ENCODE peak calls at places on chromosomes 3 and 15, in eight cellular contexts. L is ACHN, Q is KBM-7, D is neural crest cell, A is NCI-H1694 treated with DMSO at 0.1 percent for 48 hours, M is T follicular helper cell, R is AG04450, Y is foreskin fibroblast. K is an unnamed sample.

GRCh38 chr3:140370686-140371085 is 307.2 kb upstream of the TRIM42 start:
- DNase-seq in Q (no peak), D (no peak), L (no peak), M (no peak), Y (no peak), A (no peak), R (no peak), K (no peak)

GRCh38 chr3:133271491-133271890 is 128.4 kb upstream of the BFSP2 start:
- DNase-seq in Y (no peak), R (peak), L (no peak), A (peak), Q (no peak), D (no peak), M (no peak), K (no peak)

GRCh38 chr15:68818671-68819450 is 1.8 kb downstream of the ANP32A start:
- DNase-seq in M (no peak), L (peak), R (no peak), Y (peak), A (peak), Q (peak), D (no peak), K (no peak)

GRCh38 chr3:29805757-29806156 is 524.9 kb downstream of the RBMS3 start:
- DNase-seq in R (no peak), M (no peak), L (peak), Y (no peak), D (no peak), A (no peak), Q (no peak), K (no peak)

GRCh38 chr3:46925585-46925934 is 48.0 kb downstream of the PTH1R start:
- DNase-seq in D (no peak), L (no peak), Q (no peak), A (no peak), M (no peak), R (no peak), Y (no peak), K (no peak)

GRCh38 chr3:104788807-104789206 is 577.9 kb upstream of the ALCAM start:
- DNase-seq in L (no peak), Q (no peak), D (no peak), R (no peak), A (no peak), Y (no peak), M (no peak), K (no peak)

GRCh38 chr15:64507293-64507802 is 47.0 kb downstream of the ZNF609 start:
- DNase-seq in L (peak), Y (peak), Q (peak), M (no peak), D (no peak), A (no peak), R (peak), K (no peak)

GRCh38 chr15:78763796-78764241 is 47.4 kb downstream of the ADAMTS7 start:
- DNase-seq in Y (no peak), Q (no peak), D (no peak), R (no peak), M (no peak), A (no peak), L (no peak), K (no peak)

GRCh38 chr3:32843504-32844321 is 25.9 kb downstream of the TRIM71 start:
- DNase-seq in R (no peak), A (no peak), M (no peak), L (no peak), D (no peak), Y (no peak), Q (no peak), K (no peak)

GRCh38 chr3:100954990-100955389 is 38.2 kb downstream of the ABI3BP start:
- DNase-seq in Q (no peak), L (no peak), Y (peak), M (no peak), R (peak), A (no peak), D (no peak), K (no peak)

GRCh38 chr15:45454825-45455224 is 67.7 kb downstream of the SLC30A4 start:
- DNase-seq in Q (peak), R (peak), L (peak), A (no peak), Y (peak), D (no peak), M (peak), K (peak)

GRCh38 chr15:67914537-67915373 is 74.9 kb upstream of the RNU6-1 start:
- DNase-seq in Q (no peak), Y (no peak), M (no peak), D (peak), L (no peak), A (no peak), R (no peak), K (no peak)

GRCh38 chr3:195187609-195188529 is 83.1 kb downstream of the XXYLT1 start:
- DNase-seq in A (no peak), D (no peak), M (no peak), Q (no peak), L (no peak), R (no peak), Y (peak), K (no peak)

GRCh38 chr15:70033529-70034140 is 64.1 kb downstream of the TLE3 start:
- DNase-seq in R (no peak), Y (peak), L (no peak), Q (no peak), M (no peak), D (no peak), A (peak), K (no peak)

GRCh38 chr15:25849431-25849921 is 13.7 kb downstream of the ATP10A start:
- DNase-seq in M (no peak), L (peak), R (no peak), A (no peak), Q (peak), D (no peak), Y (peak), K (no peak)

GRCh38 chr3:134453631-134454030 is 32.2 kb downstream of the ANAPC13 start:
- DNase-seq in D (no peak), M (no peak), Q (no peak), A (peak), R (no peak), Y (no peak), L (no peak), K (no peak)

GRCh38 chr3:36653095-36653494 is 111.3 kb downstream of the DCLK3 start:
- DNase-seq in D (no peak), A (no peak), R (no peak), L (no peak), Y (peak), M (no peak), Q (no peak), K (no peak)

GRCh38 chr15:78915341-78916087 is 29.3 kb downstream of the CTSH start:
- DNase-seq in A (no peak), Y (no peak), R (no peak), M (no peak), D (no peak), L (no peak), Q (peak), K (no peak)

GRCh38 chr15:77024273-77025065 is 29.5 kb downstream of the PSTPIP1 start:
- DNase-seq in Q (peak), M (peak), R (no peak), D (peak), A (peak), L (peak), Y (peak), K (peak)

GRCh38 chr3:85626662-85627061 is 667.9 kb downstream of the CADM2 start:
- DNase-seq in D (no peak), Q (no peak), A (no peak), M (no peak), L (no peak), Y (no peak), R (no peak), K (no peak)

GRCh38 chr15:100002091-100002620 is 268.9 kb upstream of the LYSMD4 start:
- DNase-seq in A (no peak), M (no peak), L (no peak), Q (no peak), R (no peak), D (peak), Y (no peak), K (no peak)

GRCh38 chr3:152610621-152611020 is 224.3 kb upstream of the P2RY1 start:
- DNase-seq in L (no peak), D (no peak), A (no peak), Y (no peak), R (no peak), Q (no peak), M (no peak), K (no peak)

GRCh38 chr3:10142707-10143560 is 1.4 kb downstream of the VHL start:
- DNase-seq in Q (peak), Y (no peak), M (no peak), L (no peak), R (no peak), A (no peak), D (no peak), K (no peak)

GRCh38 chr3:196120291-196120951 is 38.5 kb upstream of the TFRC start:
- DNase-seq in A (no peak), L (no peak), Q (peak), R (no peak), D (no peak), Y (no peak), M (no peak), K (no peak)

GRCh38 chr15:79849789-79850188 is 47.0 kb downstream of the MTHFS start:
- DNase-seq in D (peak), M (no peak), L (peak), Q (peak), R (no peak), Y (peak), A (peak), K (no peak)

GRCh38 chr3:4524423-4524769 is 31.2 kb downstream of the ITPR1 start:
- DNase-seq in Q (no peak), R (no peak), L (no peak), M (no peak), Y (peak), A (no peak), D (no peak), K (no peak)

GRCh38 chr3:78666458-78666800 is 1101.4 kb downstream of the ROBO1 start:
- DNase-seq in A (no peak), L (no peak), D (no peak), Y (peak), R (no peak), Q (no peak), M (no peak), K (no peak)

GRCh38 chr3:11717301-11717700 is 73.6 kb upstream of the VGLL4 start:
- DNase-seq in Y (no peak), A (no peak), R (no peak), D (no peak), Q (no peak), M (no peak), L (peak), K (no peak)

GRCh38 chr3:132326251-132326650 is 9.0 kb downstream of the ACP3 start:
- DNase-seq in D (no peak), Y (no peak), M (no peak), L (no peak), Q (no peak), R (no peak), A (no peak), K (no peak)

GRCh38 chr3:20190991-20191390 is 5.0 kb upstream of the SGO1 start:
- DNase-seq in Y (no peak), D (no peak), R (no peak), L (no peak), A (no peak), M (no peak), Q (no peak), K (no peak)